ENCODE peak calls at places on chromosomes 6 and 20, in six cellular contexts. N is substantia nigra; O is KG1; K is IMR-90; B is naive thymus-derived CD4-positive, alpha-beta T cell; J is uterus. L is an unnamed sample.
A peak's percentile ranks its signal among the peaks of the same experiment; 100 is the strongest.

GRCh38 chr20:39813190-39813829 is 851.2 kb downstream of the DHX35 start:
- DNase-seq in N (no peak), O (no peak), K (no peak), B (no peak), J (no peak), L (no peak)

GRCh38 chr6:30391240-30391639 is 46.3 kb downstream of the RPP21 start:
- DNase-seq in N (no peak), O (no peak), K (no peak), B (no peak), J (no peak), L (no peak)

GRCh38 chr6:66948106-66948505 is 1241.1 kb upstream of the EYS start:
- DNase-seq in N (no peak), O (no peak), K (no peak), B (no peak), J (no peak), L (no peak)

GRCh38 chr6:118719351-118720124 is 68.1 kb upstream of the CEP85L start:
- DNase-seq in N (no peak), O (no peak), K (no peak), B (peak; percentile 51), J (no peak), L (peak; percentile 51)

GRCh38 chr6:106339334-106340029 is 13.9 kb upstream of the ATG5 start:
- DNase-seq in N (no peak), O (no peak), K (peak; percentile 70), B (peak; percentile 38), J (no peak), L (peak; percentile 44)

GRCh38 chr20:16551601-16552419 is 21.4 kb downstream of the KIF16B start:
- DNase-seq in N (no peak), O (no peak), K (peak; percentile 13), B (no peak), J (no peak), L (no peak)

GRCh38 chr20:22745194-22745500 is 160.8 kb upstream of the FOXA2 start:
- DNase-seq in N (no peak), O (no peak), K (no peak), B (no peak), J (no peak), L (no peak)

GRCh38 chr20:11792229-11792953 is 125.3 kb upstream of the BTBD3 start:
- DNase-seq in N (no peak), O (no peak), K (no peak), B (no peak), J (no peak), L (no peak)

GRCh38 chr6:21263531-21264287 is 329.8 kb upstream of the SOX4 start:
- DNase-seq in N (no peak), O (no peak), K (no peak), B (no peak), J (no peak), L (no peak)

GRCh38 chr20:25623225-25623735 is 534 bp downstream of the NANP start:
- DNase-seq in N (no peak), O (no peak), K (peak; percentile 24), B (no peak), J (peak; percentile 30), L (peak; percentile 36)

GRCh38 chr6:1324926-1325325 is 13.0 kb downstream of the FOXQ1 start:
- DNase-seq in N (no peak), O (no peak), K (no peak), B (no peak), J (no peak), L (no peak)

GRCh38 chr20:2783908-2784566 is 16.4 kb downstream of the CPXM1 start:
- DNase-seq in N (no peak), O (no peak), K (no peak), B (no peak), J (no peak), L (no peak)

GRCh38 chr6:40268166-40268958 is 318.8 kb downstream of the LRFN2 start:
- DNase-seq in N (no peak), O (no peak), K (no peak), B (no peak), J (no peak), L (no peak)

GRCh38 chr20:47346172-47346571 is 10.3 kb downstream of the ZMYND8 start:
- DNase-seq in N (no peak), O (no peak), K (no peak), B (no peak), J (no peak), L (no peak)

GRCh38 chr20:47187450-47188195 is 168.9 kb downstream of the ZMYND8 start:
- DNase-seq in N (no peak), O (no peak), K (no peak), B (peak; percentile 15), J (no peak), L (peak; percentile 50)

GRCh38 chr20:33744181-33744580 is 12.4 kb downstream of the ZNF341 start:
- DNase-seq in N (no peak), O (no peak), K (no peak), B (no peak), J (no peak), L (no peak)

L was measured in CD4-positive, CD25-positive, alpha-beta regulatory T cell.